ENCODE peak calls at places on chromosomes 2 and 18, in six cellular contexts. N is right cardiac atrium, F is mammary epithelial cell, S is A673, V is prostate gland, H is NT2/D1. B is an unnamed sample.

GRCh38 chr2:9232166-9232479 is 25.5 kb downstream of the ASAP2 start:
- DNase-seq in N (no peak), F (no peak), S (no peak), V (no peak), H (no peak), B (no peak)

GRCh38 chr2:113227290-113227689 is 51.4 kb downstream of the PAX8 start:
- DNase-seq in N (no peak), F (no peak), S (no peak), V (no peak), H (no peak), B (no peak)

GRCh38 chr18:31102020-31102684 is at the start of gene DSC2:
- DNase-seq in N (peak; percentile 74), F (peak; percentile 78), S (no peak), V (peak; percentile 44), H (peak; percentile 11), B (no peak)

GRCh38 chr18:49519041-49519971 is 32.3 kb upstream of the C18orf32 start:
- DNase-seq in N (no peak), F (no peak), S (no peak), V (no peak), H (no peak), B (no peak)

GRCh38 chr2:176445831-176446433 is 176.7 kb downstream of the MTX2 start:
- DNase-seq in N (no peak), F (peak; percentile 14), S (no peak), V (peak; percentile 26), H (no peak), B (peak; percentile 76)

GRCh38 chr2:9714630-9715214 is 83.9 kb upstream of the YWHAQ start:
- DNase-seq in N (peak; percentile 76), F (no peak), S (no peak), V (no peak), H (no peak), B (no peak)

GRCh38 chr2:128536925-128537620 is 218.4 kb upstream of the HS6ST1 start:
- DNase-seq in N (no peak), F (peak; percentile 59), S (peak; percentile 21), V (no peak), H (peak; percentile 76), B (peak; percentile 88)

GRCh38 chr2:39488450-39488849 is 51.4 kb upstream of the MAP4K3 start:
- DNase-seq in N (no peak), F (peak; percentile 90), S (no peak), V (no peak), H (no peak), B (peak; percentile 58)

GRCh38 chr2:5433855-5434254 is 258.3 kb upstream of the SOX11 start:
- DNase-seq in N (no peak), F (no peak), S (no peak), V (peak; percentile 46), H (no peak), B (no peak)

GRCh38 chr2:235005603-235006259 is 53.9 kb downstream of the SH3BP4 start:
- DNase-seq in N (peak; percentile 81), F (no peak), S (peak; percentile 23), V (peak; percentile 78), H (peak; percentile 40), B (no peak)

GRCh38 chr2:50831666-50832065 is 200.3 kb downstream of the NRXN1 start:
- DNase-seq in N (no peak), F (no peak), S (no peak), V (no peak), H (no peak), B (no peak)

GRCh38 chr2:108927936-108928659 is 60.9 kb downstream of the EDAR start:
- DNase-seq in N (no peak), F (peak; percentile 45), S (peak; percentile 58), V (peak; percentile 50), H (peak; percentile 49), B (no peak)

GRCh38 chr2:96959406-96960110 is 26.8 kb downstream of the FAM178B start:
- DNase-seq in N (no peak), F (no peak), S (no peak), V (no peak), H (no peak), B (no peak)

GRCh38 chr2:46298522-46299351 is 1.5 kb downstream of the EPAS1 start:
- DNase-seq in N (peak; percentile 93), F (peak; percentile 54), S (peak; percentile 14), V (no peak), H (no peak), B (peak; percentile 47)

GRCh38 chr2:85862426-85862825 is 26.4 kb downstream of the ST3GAL5 start:
- DNase-seq in N (no peak), F (no peak), S (peak; percentile 44), V (no peak), H (no peak), B (peak; percentile 46)

GRCh38 chr2:47208852-47209606 is 53.9 kb upstream of the STPG4 start:
- DNase-seq in N (no peak), F (no peak), S (no peak), V (no peak), H (no peak), B (no peak)

GRCh38 chr2:234845602-234846588 is 105.9 kb upstream of the SH3BP4 start:
- DNase-seq in N (no peak), F (no peak), S (no peak), V (no peak), H (no peak), B (no peak)

GRCh38 chr18:8367217-8367988 is 241.8 kb upstream of the RAB12 start:
- DNase-seq in N (peak; percentile 71), F (no peak), S (peak; percentile 7), V (peak; percentile 29), H (peak; percentile 59), B (no peak)

GRCh38 chr2:37489536-37489935 is 145.1 kb downstream of the QPCT start:
- DNase-seq in N (no peak), F (no peak), S (no peak), V (no peak), H (no peak), B (no peak)

GRCh38 chr2:169823996-169824372 is 721 bp downstream of the METTL5 start:
- DNase-seq in N (no peak), F (peak; percentile 38), S (no peak), V (no peak), H (no peak), B (no peak)

GRCh38 chr2:106982350-106982749 is 96.4 kb upstream of the ST6GAL2 start:
- DNase-seq in N (no peak), F (no peak), S (no peak), V (no peak), H (no peak), B (no peak)

GRCh38 chr2:46719499-46719898 is 196.1 kb downstream of the MCFD2 start:
- DNase-seq in N (no peak), F (peak; percentile 20), S (no peak), V (no peak), H (no peak), B (no peak)

GRCh38 chr2:216603884-216604245 is 29.4 kb upstream of the IGFBP2 start:
- DNase-seq in N (no peak), F (peak; percentile 50), S (no peak), V (no peak), H (no peak), B (no peak)

GRCh38 chr2:18924905-18925691 is 335.7 kb upstream of the NT5C1B start:
- DNase-seq in N (no peak), F (peak; percentile 37), S (no peak), V (no peak), H (no peak), B (no peak)

DNA sequence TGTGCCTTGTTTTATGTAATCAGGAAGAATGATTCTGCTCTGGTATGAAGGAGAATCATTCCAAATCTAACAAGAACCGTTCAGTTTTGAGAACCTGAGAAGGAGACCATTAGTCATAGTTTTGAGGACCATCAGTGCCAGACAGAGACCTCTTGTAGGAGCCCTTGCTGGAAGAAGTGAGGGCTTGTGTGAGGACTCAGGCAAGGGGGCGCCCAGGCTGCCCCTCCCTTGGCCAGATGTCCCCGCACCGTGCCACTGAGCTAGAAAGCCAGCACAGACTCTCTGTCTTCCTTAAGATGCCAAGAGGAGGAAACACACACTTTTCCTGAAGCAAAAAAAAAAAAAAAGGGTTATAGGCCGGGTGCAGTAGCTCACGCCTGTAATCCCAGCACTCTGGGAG is 55.7 kb upstream of the SLC39A10 start:
- DNase-seq in N (no peak), F (no peak), S (no peak), V (no peak), H (no peak), B (no peak)
- H3K4me3 ChIP-seq in N (no peak overlapping the region), F (no peak overlapping the region), S (no peak overlapping the region), V (no peak overlapping the region), H (no peak overlapping the region), B (no peak overlapping the region)

GRCh38 chr18:79732721-79733025 is 53.1 kb downstream of the CTDP1 start:
- DNase-seq in N (no peak), F (no peak), S (no peak), V (no peak), H (no peak), B (no peak)
- H3K9me3 ChIP-seq in N (no peaks in the 10 kb centered on the region), F (peaks cover 53% of the 10 kb centered on the region), S (peaks cover 11% of the 10 kb centered on the region), V (no peaks in the 10 kb centered on the region), H (peaks cover 34% of the 10 kb centered on the region), B (no peaks in the 10 kb centered on the region)

GRCh38 chr2:2657121-2657962 is 326.3 kb upstream of the MYT1L start:
- DNase-seq in N (no peak), F (no peak), S (no peak), V (no peak), H (no peak), B (no peak)
- H3K27me3 ChIP-seq in N (no peaks in the 10 kb centered on the region), F (no peaks in the 10 kb centered on the region), S (peaks cover 23% of the 10 kb centered on the region), V (no peaks in the 10 kb centered on the region), H (no peaks in the 10 kb centered on the region), B (no peaks in the 10 kb centered on the region)

DNA sequence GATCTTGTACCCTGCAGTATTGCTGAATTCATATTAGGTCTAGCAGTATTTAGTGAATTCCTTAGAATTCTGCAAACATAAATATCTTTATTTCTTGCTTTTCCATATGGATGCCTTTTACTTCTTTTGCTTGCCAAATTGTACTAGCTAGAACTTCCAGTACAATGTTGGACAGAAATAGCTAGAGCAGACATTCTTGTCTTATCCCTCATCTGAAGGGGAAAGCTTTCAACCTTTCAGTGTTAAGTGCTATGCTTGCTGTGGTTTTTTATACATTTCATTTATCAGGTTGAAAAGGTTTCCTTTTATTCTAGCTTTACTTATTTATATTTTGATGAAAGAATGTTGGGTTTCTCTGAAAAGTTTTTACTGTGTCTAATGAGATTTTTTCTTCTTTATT is 1321.9 kb upstream of the CHAC2 start:
- DNase-seq in N (no peak), F (no peak), S (no peak), V (no peak), H (no peak), B (no peak)
- H3K4me3 ChIP-seq in N (no peak overlapping the region), F (no peak overlapping the region), S (no peak overlapping the region), V (no peak overlapping the region), H (no peak overlapping the region), B (no peak overlapping the region)

DNA sequence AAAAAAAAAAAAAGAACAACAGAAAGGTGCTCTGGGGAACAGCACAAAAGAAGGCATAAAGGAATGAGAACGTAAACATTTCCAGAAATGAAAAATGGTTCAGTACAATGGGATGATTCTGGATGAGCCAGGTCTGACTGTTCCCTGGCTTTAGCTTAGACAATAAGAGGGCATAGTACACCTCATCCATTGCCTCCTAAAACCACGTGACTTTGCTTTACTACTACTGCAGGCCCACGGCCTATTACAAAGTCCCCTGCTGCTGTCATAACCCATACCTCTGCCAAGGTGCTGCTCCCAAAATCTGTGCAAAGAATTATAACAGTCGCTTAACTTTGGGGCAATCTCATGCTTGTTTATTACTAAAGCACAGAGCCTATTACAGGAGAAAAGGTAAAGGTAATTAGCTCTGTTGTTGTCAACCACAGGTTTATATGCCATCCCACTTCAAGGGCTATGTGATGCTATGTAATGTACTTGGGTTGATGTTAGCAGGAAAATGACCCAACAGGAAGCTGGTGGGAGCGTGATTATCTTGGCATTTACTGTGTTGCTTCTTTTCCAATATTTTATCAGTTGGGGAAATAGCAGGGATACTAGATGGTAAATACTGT is 26.8 kb downstream of the STK17B start:
- DNase-seq in N (no peak), F (no peak), S (no peak), V (no peak), H (no peak), B (no peak)
- H3K9me3 ChIP-seq in N (no peaks in the 10 kb centered on the region), F (no peaks in the 10 kb centered on the region), S (no peaks in the 10 kb centered on the region), V (no peaks in the 10 kb centered on the region), H (no peaks in the 10 kb centered on the region), B (no peaks in the 10 kb centered on the region)

B was measured in MG63.